ENCODE peak calls at places on chromosomes 11 and 22, in six cellular contexts. One of them, this sample, is unnamed.

GRCh38 chr22:27990451-27990840 is 71.4 kb upstream of the PITPNB start:
- DNase-seq in A549: no peak
- DNase-seq in endothelial cell of umbilical vein: no peak
- DNase-seq in K562: no peak
- DNase-seq in GM12878: no peak
- DNase-seq in HepG2: no peak
- DNase-seq in this sample: peak

GRCh38 chr11:1435820-1436467 is 46.2 kb downstream of the BRSK2 start:
- DNase-seq in A549: peak
- DNase-seq in endothelial cell of umbilical vein: no peak
- DNase-seq in K562: peak
- DNase-seq in GM12878: no peak
- DNase-seq in HepG2: no peak
- DNase-seq in this sample: no peak

GRCh38 chr11:130580372-130580771 is 131.9 kb downstream of the ADAMTS15 start:
- DNase-seq in A549: peak
- DNase-seq in endothelial cell of umbilical vein: peak
- DNase-seq in K562: no peak
- DNase-seq in GM12878: no peak
- DNase-seq in HepG2: no peak
- DNase-seq in this sample: no peak

GRCh38 chr11:19906126-19906525 is 193.5 kb downstream of the NAV2 start:
- DNase-seq in A549: no peak
- DNase-seq in endothelial cell of umbilical vein: no peak
- DNase-seq in K562: no peak
- DNase-seq in GM12878: no peak
- DNase-seq in HepG2: no peak
- DNase-seq in this sample: no peak

GRCh38 chr22:32917577-32918375 is 116.3 kb downstream of the TIMP3 start:
- DNase-seq in A549: no peak
- DNase-seq in endothelial cell of umbilical vein: no peak
- DNase-seq in K562: no peak
- DNase-seq in GM12878: no peak
- DNase-seq in HepG2: no peak
- DNase-seq in this sample: peak

GRCh38 chr11:737366-737765 is 9.9 kb upstream of the TALDO1 start:
- DNase-seq in A549: no peak
- DNase-seq in endothelial cell of umbilical vein: no peak
- DNase-seq in K562: no peak
- DNase-seq in GM12878: no peak
- DNase-seq in HepG2: no peak
- DNase-seq in this sample: no peak

GRCh38 chr11:10392680-10393079 is 62.4 kb upstream of the AMPD3 start:
- DNase-seq in A549: no peak
- DNase-seq in endothelial cell of umbilical vein: no peak
- DNase-seq in K562: no peak
- DNase-seq in GM12878: no peak
- DNase-seq in HepG2: no peak
- DNase-seq in this sample: no peak

GRCh38 chr11:118734031-118734430 is 54.6 kb upstream of the TREH start:
- DNase-seq in A549: no peak
- DNase-seq in endothelial cell of umbilical vein: no peak
- DNase-seq in K562: no peak
- DNase-seq in GM12878: no peak
- DNase-seq in HepG2: no peak
- DNase-seq in this sample: no peak

GRCh38 chr11:112697371-112697770 is 263.8 kb upstream of the NCAM1 start:
- DNase-seq in A549: no peak
- DNase-seq in endothelial cell of umbilical vein: no peak
- DNase-seq in K562: no peak
- DNase-seq in GM12878: no peak
- DNase-seq in HepG2: no peak
- DNase-seq in this sample: no peak

GRCh38 chr22:33274214-33274828 is 216.1 kb upstream of the SYN3 start:
- DNase-seq in A549: no peak
- DNase-seq in endothelial cell of umbilical vein: no peak
- DNase-seq in K562: peak
- DNase-seq in GM12878: no peak
- DNase-seq in HepG2: peak
- DNase-seq in this sample: peak

GRCh38 chr11:93905384-93905783 is 55.0 kb upstream of the VSTM5 start:
- DNase-seq in A549: no peak
- DNase-seq in endothelial cell of umbilical vein: no peak
- DNase-seq in K562: no peak
- DNase-seq in GM12878: no peak
- DNase-seq in HepG2: peak
- DNase-seq in this sample: no peak

GRCh38 chr11:79266391-79266790 is 174.4 kb downstream of the TENM4 start:
- DNase-seq in A549: no peak
- DNase-seq in endothelial cell of umbilical vein: no peak
- DNase-seq in K562: no peak
- DNase-seq in GM12878: no peak
- DNase-seq in HepG2: no peak
- DNase-seq in this sample: no peak

GRCh38 chr11:16572946-16573345 is 165.5 kb upstream of the C11orf58 start:
- DNase-seq in A549: no peak
- DNase-seq in endothelial cell of umbilical vein: no peak
- DNase-seq in K562: no peak
- DNase-seq in GM12878: no peak
- DNase-seq in HepG2: peak
- DNase-seq in this sample: no peak

DNA sequence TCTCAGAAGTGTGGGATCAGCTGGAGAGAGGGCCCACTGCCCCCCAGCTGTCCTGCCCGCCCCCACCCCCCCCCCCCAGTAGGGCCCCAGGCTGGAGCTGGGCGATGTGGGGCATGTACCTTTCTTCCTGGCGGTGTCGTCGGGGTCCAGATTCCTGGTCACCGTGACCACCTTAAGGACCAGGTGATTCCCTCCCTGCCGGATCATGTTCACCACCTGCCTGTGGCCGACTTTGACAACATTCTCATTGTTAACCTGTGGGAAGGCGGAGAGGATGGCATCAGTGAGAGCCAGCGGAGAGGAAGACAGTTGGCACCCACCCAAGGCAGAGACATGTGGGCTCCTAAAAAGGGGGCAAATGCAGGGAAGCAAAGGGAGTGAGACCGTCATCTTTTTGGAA is 104.3 kb downstream of the CTTN start:
- DNase-seq in A549: no peak
- DNase-seq in endothelial cell of umbilical vein: no peak
- DNase-seq in K562: no peak
- DNase-seq in GM12878: no peak
- DNase-seq in HepG2: no peak
- DNase-seq in this sample: no peak
- TF ChIP-seq MYC in A549: no peak
- TF ChIP-seq MYC in endothelial cell of umbilical vein: no peak
- TF ChIP-seq MYC in K562: no peak
- TF ChIP-seq MYC in GM12878: no peak
- TF ChIP-seq MYC in HepG2: no peak
- TF ChIP-seq MYC in this sample: no peak

GRCh38 chr22:46588279-46589140 is 31.7 kb upstream of the GRAMD4 start:
- DNase-seq in A549: no peak
- DNase-seq in endothelial cell of umbilical vein: no peak
- DNase-seq in K562: no peak
- DNase-seq in GM12878: no peak
- DNase-seq in HepG2: no peak
- DNase-seq in this sample: no peak
- H3K4me3 ChIP-seq in A549: no peak
- H3K4me3 ChIP-seq in endothelial cell of umbilical vein: no peak
- H3K4me3 ChIP-seq in K562: no peak
- H3K4me3 ChIP-seq in GM12878: peak
- H3K4me3 ChIP-seq in HepG2: no peak
- H3K4me3 ChIP-seq in this sample: no peak

GRCh38 chr11:58576792-58577440 is 1.3 kb upstream of the LPXN start:
- DNase-seq in A549: no peak
- DNase-seq in endothelial cell of umbilical vein: peak
- DNase-seq in K562: peak
- DNase-seq in GM12878: no peak
- DNase-seq in HepG2: peak
- DNase-seq in this sample: peak
- TF ChIP-seq POLR2A in A549: no peak
- TF ChIP-seq POLR2A in endothelial cell of umbilical vein: no peak
- TF ChIP-seq POLR2A in K562: no peak
- TF ChIP-seq POLR2A in GM12878: no peak
- TF ChIP-seq POLR2A in HepG2: no peak
- TF ChIP-seq POLR2A in this sample: no peak

GRCh38 chr11:45803981-45804805 is 756 bp upstream of the SLC35C1 start:
- DNase-seq in A549: peak
- DNase-seq in endothelial cell of umbilical vein: peak
- DNase-seq in K562: no peak
- DNase-seq in GM12878: no peak
- DNase-seq in HepG2: peak
- DNase-seq in this sample: peak

GRCh38 chr11:45806937-45807791 is 2.2 kb downstream of the SLC35C1 start:
- DNase-seq in A549: no peak
- DNase-seq in endothelial cell of umbilical vein: no peak
- DNase-seq in K562: no peak
- DNase-seq in GM12878: no peak
- DNase-seq in HepG2: no peak
- DNase-seq in this sample: peak

GRCh38 chr11:45804806-45805304 is at the start of gene SLC35C1:
- DNase-seq in A549: peak
- DNase-seq in endothelial cell of umbilical vein: peak
- DNase-seq in K562: peak
- DNase-seq in GM12878: peak
- DNase-seq in HepG2: peak
- DNase-seq in this sample: peak

GRCh38 chr11:45806072-45806933 is 1.4 kb downstream of the SLC35C1 start:
- DNase-seq in A549: no peak
- DNase-seq in endothelial cell of umbilical vein: no peak
- DNase-seq in K562: no peak
- DNase-seq in GM12878: no peak
- DNase-seq in HepG2: no peak
- DNase-seq in this sample: no peak

GRCh38 chr11:45805305-45806071 is 539 bp downstream of the SLC35C1 start:
- DNase-seq in A549: peak
- DNase-seq in endothelial cell of umbilical vein: peak
- DNase-seq in K562: no peak
- DNase-seq in GM12878: no peak
- DNase-seq in HepG2: peak
- DNase-seq in this sample: peak
- TF ChIP-seq MYC in A549: no peak
- TF ChIP-seq MYC in endothelial cell of umbilical vein: peak
- TF ChIP-seq MYC in K562: peak
- TF ChIP-seq MYC in GM12878: no peak
- TF ChIP-seq MYC in HepG2: no peak
- TF ChIP-seq MYC in this sample: no peak

GRCh38 chr11:9266132-9266736 is 1.1 kb upstream of the DENND5A start:
- DNase-seq in A549: no peak
- DNase-seq in endothelial cell of umbilical vein: no peak
- DNase-seq in K562: no peak
- DNase-seq in GM12878: no peak
- DNase-seq in HepG2: peak
- DNase-seq in this sample: no peak
- H3K4me3 ChIP-seq in A549: no peak
- H3K4me3 ChIP-seq in endothelial cell of umbilical vein: no peak
- H3K4me3 ChIP-seq in K562: no peak
- H3K4me3 ChIP-seq in GM12878: no peak
- H3K4me3 ChIP-seq in HepG2: peak
- H3K4me3 ChIP-seq in this sample: no peak

GRCh38 chr22:36286096-36286957 is 33.4 kb downstream of the APOL1 start:
- DNase-seq in A549: peak
- DNase-seq in endothelial cell of umbilical vein: peak
- DNase-seq in K562: peak
- DNase-seq in GM12878: no peak
- DNase-seq in HepG2: peak
- DNase-seq in this sample: peak
- TF ChIP-seq POLR2A in A549: no peak
- TF ChIP-seq POLR2A in endothelial cell of umbilical vein: peak
- TF ChIP-seq POLR2A in K562: no peak
- TF ChIP-seq POLR2A in GM12878: peak
- TF ChIP-seq POLR2A in HepG2: no peak
- TF ChIP-seq POLR2A in this sample: no peak

GRCh38 chr22:26804315-26804714 is 146.9 kb downstream of the MIAT start:
- DNase-seq in A549: no peak
- DNase-seq in endothelial cell of umbilical vein: no peak
- DNase-seq in K562: no peak
- DNase-seq in GM12878: no peak
- DNase-seq in HepG2: no peak
- DNase-seq in this sample: no peak

GRCh38 chr22:26801449-26801848 is 144.1 kb downstream of the MIAT start:
- DNase-seq in A549: no peak
- DNase-seq in endothelial cell of umbilical vein: no peak
- DNase-seq in K562: no peak
- DNase-seq in GM12878: no peak
- DNase-seq in HepG2: no peak
- DNase-seq in this sample: no peak

GRCh38 chr22:26797910-26798309 is 140.5 kb downstream of the MIAT start:
- DNase-seq in A549: peak
- DNase-seq in endothelial cell of umbilical vein: no peak
- DNase-seq in K562: peak
- DNase-seq in GM12878: no peak
- DNase-seq in HepG2: no peak
- DNase-seq in this sample: peak

GRCh38 chr22:26798433-26799065 is 141.2 kb downstream of the MIAT start:
- DNase-seq in A549: no peak
- DNase-seq in endothelial cell of umbilical vein: no peak
- DNase-seq in K562: no peak
- DNase-seq in GM12878: no peak
- DNase-seq in HepG2: no peak
- DNase-seq in this sample: no peak

DNA sequence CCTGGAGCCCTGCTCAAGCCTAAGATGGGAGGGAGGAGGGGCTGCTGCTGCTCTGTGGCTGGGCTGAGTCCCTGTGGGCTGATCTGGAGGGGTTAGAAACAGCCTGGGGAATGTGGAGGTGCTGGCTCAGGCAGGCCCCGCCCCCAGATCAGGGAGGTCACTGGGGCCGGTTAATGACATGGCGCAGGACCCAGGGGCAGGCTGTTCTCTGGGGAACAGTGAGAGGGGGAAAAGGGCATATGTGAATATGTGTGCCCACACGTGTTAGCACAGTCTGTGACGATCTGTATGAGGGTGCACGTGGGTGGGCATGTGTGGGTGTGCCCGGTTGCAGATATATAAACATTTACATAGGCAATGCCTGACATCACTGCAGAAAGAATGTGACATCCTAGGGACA is 143.5 kb downstream of the MIAT start:
- DNase-seq in A549: no peak
- DNase-seq in endothelial cell of umbilical vein: no peak
- DNase-seq in K562: peak
- DNase-seq in GM12878: no peak
- DNase-seq in HepG2: no peak
- DNase-seq in this sample: peak
- TF ChIP-seq MYC in A549: no peak
- TF ChIP-seq MYC in endothelial cell of umbilical vein: no peak
- TF ChIP-seq MYC in K562: no peak
- TF ChIP-seq MYC in GM12878: no peak
- TF ChIP-seq MYC in HepG2: no peak
- TF ChIP-seq MYC in this sample: no peak